ENCODE peak calls at places on chromosomes 12 and 14, in seven cellular contexts. D is Panc1, Q is upper lobe of left lung, G is GM12878, B is HCT116, M is HepG2, R is K562. C is an unnamed sample.

GRCh38 chr14:51430079-51430478 is 190.0 kb downstream of the TMX1 start:
- ATAC-seq in D (no peak), Q (no peak), G (no peak), B (no peak), M (no peak), R (no peak), C (no peak)

GRCh38 chr12:96170328-96170727 is 23.8 kb upstream of the ELK3 start:
- ATAC-seq in D (no peak), Q (no peak), G (no peak), B (no peak), M (no peak), R (no peak), C (no peak)

GRCh38 chr12:121849660-121850059 is 9.0 kb downstream of the HPD start:
- ATAC-seq in D (peak; percentile 56), Q (peak; percentile 34), G (peak; percentile 43), B (peak; percentile 55), M (peak; percentile 36), R (peak; percentile 64), C (no peak)

GRCh38 chr14:92932448-92933395 is 9.8 kb downstream of the CHGA start:
- ATAC-seq in D (no peak), Q (no peak), G (no peak), B (no peak), M (no peak), R (no peak), C (no peak)

GRCh38 chr12:2413999-2414792 is 361.4 kb downstream of the CACNA1C start:
- ATAC-seq in D (no peak), Q (no peak), G (no peak), B (no peak), M (peak; percentile 19), R (no peak), C (no peak)

GRCh38 chr12:73598626-73599025 is 939.0 kb upstream of the ATXN7L3B start:
- ATAC-seq in D (no peak), Q (no peak), G (no peak), B (no peak), M (no peak), R (no peak), C (no peak)

GRCh38 chr12:50024804-50025186 is 499 bp downstream of the RACGAP1 start:
- ATAC-seq in D (peak; percentile 66), Q (no peak), G (peak; percentile 56), B (peak; percentile 44), M (peak; percentile 66), R (peak; percentile 77), C (peak; percentile 7)

GRCh38 chr12:4969405-4969804 is 59.7 kb downstream of the KCNA1 start:
- ATAC-seq in D (no peak), Q (no peak), G (no peak), B (no peak), M (no peak), R (no peak), C (no peak)

GRCh38 chr12:16037533-16037932 is 126.4 kb downstream of the DERA start:
- ATAC-seq in D (no peak), Q (no peak), G (no peak), B (no peak), M (peak; percentile 50), R (no peak), C (no peak)

GRCh38 chr12:46188170-46188569 is 80.7 kb downstream of the SLC38A1 start:
- ATAC-seq in D (no peak), Q (no peak), G (no peak), B (no peak), M (no peak), R (no peak), C (no peak)

GRCh38 chr12:46181465-46181864 is 87.4 kb downstream of the SLC38A1 start:
- ATAC-seq in D (no peak), Q (no peak), G (no peak), B (no peak), M (no peak), R (no peak), C (no peak)

GRCh38 chr12:46185686-46186085 is 83.2 kb downstream of the SLC38A1 start:
- ATAC-seq in D (peak; percentile 56), Q (no peak), G (peak; percentile 8), B (no peak), M (peak; percentile 49), R (peak; percentile 14), C (no peak)

GRCh38 chr12:46186088-46186487 is 82.8 kb downstream of the SLC38A1 start:
- ATAC-seq in D (no peak), Q (no peak), G (no peak), B (no peak), M (peak; percentile 21), R (no peak), C (no peak)

DNA sequence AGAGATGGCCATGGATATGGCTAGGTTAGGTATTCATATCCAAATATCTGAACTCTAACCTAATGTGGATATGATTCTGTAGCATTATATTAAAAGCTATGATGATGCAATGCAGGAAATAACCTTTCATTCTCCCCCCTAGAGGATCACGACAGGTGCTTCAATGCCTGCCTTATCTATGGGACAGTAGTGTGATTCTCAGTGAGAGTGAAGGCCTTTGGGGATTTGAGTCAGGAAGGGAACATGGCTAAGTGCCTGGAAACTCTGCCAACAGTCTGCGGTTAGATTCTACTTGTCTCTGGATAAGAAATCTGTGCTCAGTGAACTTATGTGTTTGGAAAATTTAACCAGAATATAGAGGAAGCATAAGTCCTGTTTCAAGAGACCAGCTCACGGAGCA is 81.8 kb downstream of the SLC38A1 start:
- ATAC-seq in D (no peak), Q (no peak), G (peak; percentile 50), B (no peak), M (no peak), R (peak; percentile 40), C (no peak)
- TF ChIP-seq POLR2AphosphoS5 in D (no peak), Q (no peak), G (no peak), B (no peak), M (no peak), R (no peak), C (no peak)

GRCh38 chr12:89680409-89680808 is 28.2 kb downstream of the ATP2B1 start:
- ATAC-seq in D (no peak), Q (no peak), G (no peak), B (no peak), M (no peak), R (no peak), C (no peak)
- H3K9me3 ChIP-seq in D (peaks cover 28% of the 10 kb centered on the region), Q (peaks cover 20% of the 10 kb centered on the region), G (peaks cover 24% of the 10 kb centered on the region), B (peaks cover 3% of the 10 kb centered on the region), M (peaks cover 38% of the 10 kb centered on the region), R (peaks cover 12% of the 10 kb centered on the region), C (peaks cover 22% of the 10 kb centered on the region)

DNA sequence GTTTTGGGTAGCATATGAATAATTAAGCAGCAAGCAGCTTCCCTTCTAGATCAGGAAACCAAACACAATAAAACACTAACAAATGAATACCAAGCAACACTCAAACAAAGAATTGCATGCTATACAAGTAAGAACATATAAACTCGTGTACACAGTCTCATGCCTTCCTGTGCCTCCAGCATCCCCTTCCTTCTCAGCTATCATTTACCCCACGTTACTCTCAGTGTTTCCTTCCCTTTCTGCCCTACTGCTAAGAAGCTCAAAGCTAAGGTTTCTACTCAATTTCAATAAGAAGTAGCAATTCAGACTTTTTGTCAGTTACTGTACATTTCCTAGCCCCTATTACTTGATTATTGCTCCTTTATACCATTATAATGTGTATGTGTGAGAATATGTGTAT is 81.0 kb downstream of the DUSP16 start:
- ATAC-seq in D (no peak), Q (no peak), G (no peak), B (no peak), M (no peak), R (no peak), C (no peak)
- TF ChIP-seq POLR2AphosphoS5 in D (no peak), Q (no peak), G (no peak), B (no peak), M (no peak), R (no peak), C (no peak)

GRCh38 chr12:54840293-54840692 is 14.0 kb upstream of the MUCL1 start:
- ATAC-seq in D (no peak), Q (no peak), G (no peak), B (no peak), M (no peak), R (no peak), C (no peak)
- H3K9me3 ChIP-seq in D (no peaks in the 10 kb centered on the region), Q (peaks cover 7% of the 10 kb centered on the region), G (no peaks in the 10 kb centered on the region), B (no peaks in the 10 kb centered on the region), M (no peaks in the 10 kb centered on the region), R (no peaks in the 10 kb centered on the region), C (peaks cover 32% of the 10 kb centered on the region)

DNA sequence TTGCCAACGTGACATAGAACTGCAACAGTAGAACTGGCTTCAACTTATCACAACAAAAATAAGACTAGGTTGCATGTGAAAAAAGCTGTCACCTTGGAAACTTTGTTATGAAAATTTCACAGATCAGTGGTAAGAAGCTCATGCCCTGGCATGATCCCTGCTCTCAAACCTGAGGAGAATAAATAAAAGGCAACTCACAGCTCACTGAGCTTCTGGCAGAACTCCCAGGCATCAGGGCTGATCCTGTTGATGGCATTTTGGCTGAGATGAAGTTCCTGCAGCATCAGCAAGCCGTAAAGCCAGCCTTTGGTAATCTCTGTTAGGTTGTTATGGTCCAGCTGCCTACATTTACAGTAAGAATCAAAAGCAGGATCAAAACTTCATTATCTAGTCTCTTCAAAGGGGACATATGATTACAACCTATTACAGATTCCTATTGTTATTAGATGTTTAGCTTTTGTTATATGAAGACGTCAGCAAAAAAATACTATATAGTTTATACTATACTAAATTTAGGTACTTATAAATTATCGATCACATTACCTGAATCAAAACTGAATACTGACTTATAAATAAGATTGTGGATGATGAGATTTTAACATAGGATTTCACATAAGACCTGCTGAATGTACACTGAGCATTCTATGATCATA is 32.0 kb downstream of the LRIG3 start:
- ATAC-seq in D (no peak), Q (no peak), G (no peak), B (no peak), M (no peak), R (no peak), C (peak; percentile 67)
- TF ChIP-seq POLR2AphosphoS5 in D (no peak), Q (no peak), G (no peak), B (no peak), M (no peak), R (no peak), C (peak; percentile 83)

GRCh38 chr12:34598851-34599529 is 576.7 kb downstream of the ALG10 start:
- ATAC-seq in D (no peak), Q (no peak), G (no peak), B (no peak), M (no peak), R (no peak), C (no peak)

GRCh38 chr12:34602213-34602940 is 580.1 kb downstream of the ALG10 start:
- ATAC-seq in D (no peak), Q (no peak), G (no peak), B (no peak), M (no peak), R (no peak), C (no peak)

GRCh38 chr12:34601689-34602088 is 579.4 kb downstream of the ALG10 start:
- ATAC-seq in D (no peak), Q (no peak), G (no peak), B (no peak), M (no peak), R (no peak), C (no peak)

GRCh38 chr12:34599530-34600513 is 577.5 kb downstream of the ALG10 start:
- ATAC-seq in D (no peak), Q (no peak), G (no peak), B (no peak), M (no peak), R (no peak), C (no peak)

GRCh38 chr12:34600592-34601462 is 578.5 kb downstream of the ALG10 start:
- ATAC-seq in D (no peak), Q (no peak), G (no peak), B (no peak), M (no peak), R (no peak), C (no peak)
- H3K9me3 ChIP-seq in D (no peaks in the 10 kb centered on the region), Q (peaks cover 44% of the 10 kb centered on the region), G (no peaks in the 10 kb centered on the region), B (peaks cover 8% of the 10 kb centered on the region), M (peaks cover 98% of the 10 kb centered on the region), R (no peaks in the 10 kb centered on the region), C (peaks cover 100% of the 10 kb centered on the region)